ENCODE peak calls at places on chromosomes 7 and 10, in four cellular contexts. One of them, this sample, is unnamed.
A peak's percentile ranks its signal among the peaks of the same experiment; 100 is the strongest.

GRCh38 chr10:87059401-87059800 is 35.2 kb downstream of the GLUD1 start:
- DNase-seq in gastrocnemius medialis: no peak
- DNase-seq in endothelial cell: no peak
- DNase-seq in activated B cell treated with CpG ODN at 0.5 μM for 24 hours: no peak
- DNase-seq in this sample: no peak

GRCh38 chr7:29565982-29566746 is 2.5 kb downstream of the PRR15 start:
- DNase-seq in gastrocnemius medialis: no peak
- DNase-seq in endothelial cell: peak; percentile 24
- DNase-seq in activated B cell treated with CpG ODN at 0.5 μM for 24 hours: no peak
- DNase-seq in this sample: no peak

GRCh38 chr7:141071260-141071854 is 2.5 kb upstream of the TMEM178B start:
- DNase-seq in endothelial cell: peak; percentile 43
- DNase-seq in activated B cell treated with CpG ODN at 0.5 μM for 24 hours: no peak
- DNase-seq in gastrocnemius medialis: no peak
- DNase-seq in this sample: no peak

GRCh38 chr7:108848486-108848885 is 278.8 kb downstream of the DNAJB9 start:
- DNase-seq in activated B cell treated with CpG ODN at 0.5 μM for 24 hours: no peak
- DNase-seq in endothelial cell: no peak
- DNase-seq in gastrocnemius medialis: no peak
- DNase-seq in this sample: no peak

GRCh38 chr7:27917119-27917518 is 177.2 kb downstream of the TAX1BP1 start:
- DNase-seq in endothelial cell: no peak
- DNase-seq in gastrocnemius medialis: no peak
- DNase-seq in activated B cell treated with CpG ODN at 0.5 μM for 24 hours: no peak
- DNase-seq in this sample: no peak

GRCh38 chr7:91293136-91293535 is 28.9 kb downstream of the FZD1 start:
- DNase-seq in activated B cell treated with CpG ODN at 0.5 μM for 24 hours: no peak
- DNase-seq in endothelial cell: no peak
- DNase-seq in gastrocnemius medialis: no peak
- DNase-seq in this sample: no peak

GRCh38 chr7:90622670-90623069 is 26.5 kb downstream of the CDK14 start:
- DNase-seq in activated B cell treated with CpG ODN at 0.5 μM for 24 hours: no peak
- DNase-seq in endothelial cell: no peak
- DNase-seq in gastrocnemius medialis: no peak
- DNase-seq in this sample: no peak

GRCh38 chr10:101130984-101131961 is at the start of gene TLX1:
- DNase-seq in endothelial cell: peak; percentile 71
- DNase-seq in activated B cell treated with CpG ODN at 0.5 μM for 24 hours: peak; percentile 23
- DNase-seq in gastrocnemius medialis: no peak
- DNase-seq in this sample: no peak

GRCh38 chr10:15259136-15259535 is 90.6 kb upstream of the NMT2 start:
- DNase-seq in gastrocnemius medialis: no peak
- DNase-seq in activated B cell treated with CpG ODN at 0.5 μM for 24 hours: no peak
- DNase-seq in endothelial cell: no peak
- DNase-seq in this sample: no peak

GRCh38 chr7:121451367-121452073 is 55.4 kb upstream of the FAM3C start:
- DNase-seq in endothelial cell: no peak
- DNase-seq in gastrocnemius medialis: no peak
- DNase-seq in activated B cell treated with CpG ODN at 0.5 μM for 24 hours: no peak
- DNase-seq in this sample: no peak

GRCh38 chr10:62795093-62795492 is 9.4 kb upstream of the ADO start:
- DNase-seq in gastrocnemius medialis: no peak
- DNase-seq in activated B cell treated with CpG ODN at 0.5 μM for 24 hours: no peak
- DNase-seq in endothelial cell: no peak
- DNase-seq in this sample: no peak

GRCh38 chr10:113133497-113133896 is 183.4 kb downstream of the TCF7L2 start:
- DNase-seq in endothelial cell: no peak
- DNase-seq in gastrocnemius medialis: no peak
- DNase-seq in activated B cell treated with CpG ODN at 0.5 μM for 24 hours: no peak
- DNase-seq in this sample: no peak

GRCh38 chr10:129345763-129346162 is 121.3 kb upstream of the MGMT start:
- DNase-seq in activated B cell treated with CpG ODN at 0.5 μM for 24 hours: no peak
- DNase-seq in gastrocnemius medialis: no peak
- DNase-seq in endothelial cell: no peak
- DNase-seq in this sample: no peak

GRCh38 chr7:108570146-108570755 is 577 bp downstream of the DNAJB9 start:
- DNase-seq in endothelial cell: peak; percentile 34
- DNase-seq in activated B cell treated with CpG ODN at 0.5 μM for 24 hours: no peak
- DNase-seq in gastrocnemius medialis: peak; percentile 61
- DNase-seq in this sample: peak; percentile 74

GRCh38 chr10:103692421-103693069 is 162.8 kb downstream of the SH3PXD2A start:
- DNase-seq in gastrocnemius medialis: no peak
- DNase-seq in endothelial cell: no peak
- DNase-seq in activated B cell treated with CpG ODN at 0.5 μM for 24 hours: peak; percentile 64
- DNase-seq in this sample: no peak

GRCh38 chr7:76330245-76330644 is 27.8 kb downstream of the HSPB1 start:
- DNase-seq in gastrocnemius medialis: no peak
- DNase-seq in endothelial cell: no peak
- DNase-seq in activated B cell treated with CpG ODN at 0.5 μM for 24 hours: no peak
- DNase-seq in this sample: no peak

GRCh38 chr10:1142596-1142995 is 86.4 kb downstream of the WDR37 start:
- DNase-seq in endothelial cell: peak; percentile 30
- DNase-seq in activated B cell treated with CpG ODN at 0.5 μM for 24 hours: no peak
- DNase-seq in gastrocnemius medialis: no peak
- DNase-seq in this sample: no peak
- TF ChIP-seq CTCF in endothelial cell: peak; percentile 30
- TF ChIP-seq CTCF in activated B cell treated with CpG ODN at 0.5 μM for 24 hours: no peak
- TF ChIP-seq CTCF in gastrocnemius medialis: no peak
- TF ChIP-seq CTCF in this sample: no peak

GRCh38 chr7:32266932-32267475 is 196.8 kb upstream of the PDE1C start:
- DNase-seq in gastrocnemius medialis: no peak
- DNase-seq in endothelial cell: no peak
- DNase-seq in activated B cell treated with CpG ODN at 0.5 μM for 24 hours: no peak
- DNase-seq in this sample: no peak
- TF ChIP-seq CTCF in gastrocnemius medialis: no peak
- TF ChIP-seq CTCF in endothelial cell: no peak
- TF ChIP-seq CTCF in activated B cell treated with CpG ODN at 0.5 μM for 24 hours: no peak
- TF ChIP-seq CTCF in this sample: no peak

DNA sequence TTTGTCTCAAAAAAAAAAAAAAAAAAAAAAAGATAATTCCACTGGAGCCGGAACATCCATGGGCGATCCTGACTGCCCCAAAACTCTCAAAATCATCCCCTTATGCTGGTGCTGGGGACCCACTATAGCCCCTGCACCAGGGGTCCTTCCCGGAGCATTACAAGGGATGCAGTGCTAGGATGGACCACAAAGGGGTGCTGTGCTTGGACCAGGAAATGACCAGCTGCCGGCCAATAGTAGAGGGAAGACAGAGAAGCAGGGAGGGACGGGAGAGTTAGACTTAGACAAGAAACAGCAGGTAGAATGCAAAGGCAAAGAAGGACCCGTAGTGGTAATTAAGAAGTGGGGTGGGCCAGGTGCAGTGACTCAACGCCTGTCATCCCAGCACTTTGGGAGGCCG is 40.5 kb downstream of the RCC1L start:
- DNase-seq in activated B cell treated with CpG ODN at 0.5 μM for 24 hours: no peak
- DNase-seq in gastrocnemius medialis: no peak
- DNase-seq in endothelial cell: peak; percentile 38
- DNase-seq in this sample: no peak
- TF ChIP-seq CTCF in activated B cell treated with CpG ODN at 0.5 μM for 24 hours: no peak
- TF ChIP-seq CTCF in gastrocnemius medialis: no peak
- TF ChIP-seq CTCF in endothelial cell: peak; percentile 13
- TF ChIP-seq CTCF in this sample: no peak

GRCh38 chr10:93352638-93353383 is 129.3 kb downstream of the MYOF start:
- DNase-seq in activated B cell treated with CpG ODN at 0.5 μM for 24 hours: no peak
- DNase-seq in gastrocnemius medialis: no peak
- DNase-seq in endothelial cell: no peak
- DNase-seq in this sample: no peak

GRCh38 chr10:93356516-93356915 is 125.6 kb downstream of the MYOF start:
- DNase-seq in gastrocnemius medialis: no peak
- DNase-seq in activated B cell treated with CpG ODN at 0.5 μM for 24 hours: no peak
- DNase-seq in endothelial cell: no peak
- DNase-seq in this sample: no peak

DNA sequence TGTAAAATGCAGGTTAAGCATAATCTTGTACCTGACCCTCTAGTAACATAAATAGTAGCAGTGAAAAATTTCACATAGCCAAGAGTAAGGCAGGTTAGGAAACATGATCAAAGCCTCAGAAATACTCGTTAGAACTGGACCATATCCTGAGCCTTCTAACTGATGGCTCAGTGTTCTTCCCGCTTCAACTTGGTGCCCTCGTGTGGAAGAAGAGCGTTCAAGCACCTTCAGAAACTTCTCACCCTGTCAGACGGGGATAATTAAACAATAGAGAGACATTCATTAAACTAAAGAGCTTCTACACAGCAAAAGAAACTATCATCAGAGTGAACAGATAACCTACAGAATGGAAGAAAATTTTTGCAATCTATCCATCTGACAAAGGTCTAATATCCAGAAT is 124.5 kb downstream of the MYOF start:
- DNase-seq in endothelial cell: peak; percentile 51
- DNase-seq in gastrocnemius medialis: no peak
- DNase-seq in activated B cell treated with CpG ODN at 0.5 μM for 24 hours: no peak
- DNase-seq in this sample: no peak
- TF ChIP-seq CTCF in endothelial cell: peak; percentile 36
- TF ChIP-seq CTCF in gastrocnemius medialis: no peak
- TF ChIP-seq CTCF in activated B cell treated with CpG ODN at 0.5 μM for 24 hours: no peak
- TF ChIP-seq CTCF in this sample: peak; percentile 47

GRCh38 chr10:43197834-43198681 is 59.8 kb downstream of the CSGALNACT2 start:
- DNase-seq in gastrocnemius medialis: no peak
- DNase-seq in endothelial cell: peak; percentile 60
- DNase-seq in activated B cell treated with CpG ODN at 0.5 μM for 24 hours: no peak
- DNase-seq in this sample: peak; percentile 51
- TF ChIP-seq CTCF in gastrocnemius medialis: no peak
- TF ChIP-seq CTCF in endothelial cell: peak; percentile 50
- TF ChIP-seq CTCF in activated B cell treated with CpG ODN at 0.5 μM for 24 hours: no peak
- TF ChIP-seq CTCF in this sample: peak; percentile 77

GRCh38 chr7:132087421-132087820 is 488.8 kb downstream of the PLXNA4 start:
- DNase-seq in gastrocnemius medialis: no peak
- DNase-seq in activated B cell treated with CpG ODN at 0.5 μM for 24 hours: no peak
- DNase-seq in endothelial cell: no peak
- DNase-seq in this sample: no peak
- TF ChIP-seq CTCF in gastrocnemius medialis: no peak
- TF ChIP-seq CTCF in activated B cell treated with CpG ODN at 0.5 μM for 24 hours: no peak
- TF ChIP-seq CTCF in endothelial cell: no peak
- TF ChIP-seq CTCF in this sample: no peak

DNA sequence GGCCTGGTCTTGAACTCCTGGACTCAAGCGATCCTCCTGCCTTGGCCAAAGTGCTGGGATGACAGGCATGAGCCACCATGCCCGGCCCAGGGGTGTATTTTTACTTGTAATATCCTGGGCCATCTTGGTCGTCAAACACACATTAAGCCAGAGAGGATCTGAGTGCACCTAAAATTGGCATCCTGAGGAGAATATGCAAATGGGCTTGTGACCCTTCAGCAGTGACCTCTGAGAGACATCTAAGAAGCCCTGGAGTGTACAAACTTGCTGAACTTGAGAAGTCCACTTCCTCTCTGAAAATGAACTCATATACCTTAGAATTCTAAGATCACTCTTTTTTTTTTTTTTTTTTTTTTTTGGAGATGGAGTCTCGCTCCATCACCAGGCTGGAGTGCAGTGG is 372.0 kb upstream of the C7orf33 start:
- DNase-seq in activated B cell treated with CpG ODN at 0.5 μM for 24 hours: no peak
- DNase-seq in gastrocnemius medialis: no peak
- DNase-seq in endothelial cell: no peak
- DNase-seq in this sample: no peak
- TF ChIP-seq CTCF in activated B cell treated with CpG ODN at 0.5 μM for 24 hours: no peak
- TF ChIP-seq CTCF in gastrocnemius medialis: no peak
- TF ChIP-seq CTCF in endothelial cell: no peak
- TF ChIP-seq CTCF in this sample: no peak

DNA sequence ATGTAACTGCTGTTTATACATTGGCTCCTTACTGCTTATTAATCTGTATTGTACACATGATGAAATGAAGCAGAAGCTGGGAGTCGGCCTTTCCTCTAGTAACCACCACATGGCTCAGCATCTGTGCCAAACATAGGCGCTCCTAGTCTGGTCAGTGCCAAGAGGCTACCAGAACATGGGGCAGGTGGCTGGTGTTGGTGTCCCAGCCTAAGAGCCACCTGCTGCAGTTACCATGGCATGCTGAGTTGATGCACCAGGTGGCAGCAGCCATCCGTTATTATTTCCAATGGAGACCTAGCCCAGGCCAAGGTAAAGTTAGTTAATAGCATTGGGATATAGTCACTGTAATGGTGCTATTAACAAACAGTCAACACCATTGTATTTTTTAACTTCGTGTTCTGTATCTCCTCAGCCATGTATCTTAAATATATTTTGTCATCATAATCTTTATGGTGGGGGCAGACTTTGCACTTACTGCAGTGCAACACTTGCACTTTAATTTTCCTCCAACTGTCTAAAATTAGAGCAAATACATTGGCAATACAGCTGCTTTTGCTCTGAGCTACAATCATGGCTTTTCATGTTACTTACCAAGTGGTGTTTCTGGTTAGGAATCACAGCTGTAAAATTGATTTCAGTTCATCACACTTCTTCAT is 33.1 kb downstream of the HBP1 start:
- DNase-seq in endothelial cell: peak; percentile 49
- DNase-seq in gastrocnemius medialis: peak; percentile 69
- DNase-seq in activated B cell treated with CpG ODN at 0.5 μM for 24 hours: no peak
- DNase-seq in this sample: no peak
- TF ChIP-seq CTCF in endothelial cell: peak; percentile 27
- TF ChIP-seq CTCF in gastrocnemius medialis: peak; percentile 55
- TF ChIP-seq CTCF in activated B cell treated with CpG ODN at 0.5 μM for 24 hours: no peak
- TF ChIP-seq CTCF in this sample: peak; percentile 32

GRCh38 chr7:8210845-8211724 is 50.9 kb downstream of the ICA1 start:
- DNase-seq in activated B cell treated with CpG ODN at 0.5 μM for 24 hours: no peak
- DNase-seq in gastrocnemius medialis: no peak
- DNase-seq in endothelial cell: no peak
- DNase-seq in this sample: no peak

GRCh38 chr7:8213381-8213780 is 48.6 kb downstream of the ICA1 start:
- DNase-seq in endothelial cell: no peak
- DNase-seq in gastrocnemius medialis: no peak
- DNase-seq in activated B cell treated with CpG ODN at 0.5 μM for 24 hours: no peak
- DNase-seq in this sample: no peak

GRCh38 chr7:8212638-8213037 is 49.3 kb downstream of the ICA1 start:
- DNase-seq in gastrocnemius medialis: no peak
- DNase-seq in endothelial cell: no peak
- DNase-seq in activated B cell treated with CpG ODN at 0.5 μM for 24 hours: no peak
- DNase-seq in this sample: no peak

GRCh38 chr7:8214162-8214897 is 47.6 kb downstream of the ICA1 start:
- DNase-seq in endothelial cell: no peak
- DNase-seq in gastrocnemius medialis: no peak
- DNase-seq in activated B cell treated with CpG ODN at 0.5 μM for 24 hours: no peak
- DNase-seq in this sample: no peak

DNA sequence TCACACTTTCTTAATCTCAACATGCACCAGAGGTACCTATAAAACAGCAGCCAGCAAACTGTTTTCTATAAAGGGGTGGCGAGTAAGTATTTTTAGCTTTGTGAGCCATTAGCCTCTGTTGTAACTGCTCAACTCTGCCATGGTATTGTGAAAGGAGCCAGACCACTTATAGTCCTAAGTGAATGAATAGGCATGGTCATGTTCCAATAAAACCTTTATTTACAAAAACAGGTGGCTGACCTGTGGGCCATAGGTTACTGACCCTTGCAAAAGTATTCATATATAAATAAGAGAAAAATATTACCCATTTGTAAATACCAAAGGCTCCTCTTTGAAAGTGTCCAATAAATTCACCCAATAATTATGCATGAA is 50.3 kb downstream of the ICA1 start:
- DNase-seq in gastrocnemius medialis: peak; percentile 18
- DNase-seq in endothelial cell: no peak
- DNase-seq in activated B cell treated with CpG ODN at 0.5 μM for 24 hours: no peak
- DNase-seq in this sample: no peak
- TF ChIP-seq CTCF in gastrocnemius medialis: no peak
- TF ChIP-seq CTCF in endothelial cell: no peak
- TF ChIP-seq CTCF in activated B cell treated with CpG ODN at 0.5 μM for 24 hours: no peak
- TF ChIP-seq CTCF in this sample: no peak